ENCODE peak calls at places on chromosomes 16 and 17, in six cellular contexts. W, V, X, U, C and L are unnamed samples.

GRCh38 chr17:16044484-16044883 is 44.9 kb downstream of the TTC19 start:
- DNase-seq in W (no peak), V (no peak), X (no peak), U (no peak), C (no peak), L (no peak)

GRCh38 chr16:54422569-54422978 is 136.0 kb upstream of the IRX3 start:
- DNase-seq in W (no peak), V (no peak), X (peak; percentile 74), U (no peak), C (no peak), L (no peak)

GRCh38 chr17:43967251-43967875 is 13.6 kb upstream of the PYY start:
- DNase-seq in W (no peak), V (no peak), X (no peak), U (no peak), C (no peak), L (no peak)

GRCh38 chr17:78175643-78175981 is 7.2 kb downstream of the SYNGR2 start:
- DNase-seq in W (no peak), V (no peak), X (no peak), U (no peak), C (no peak), L (no peak)

GRCh38 chr16:8822403-8822802 is 24.8 kb downstream of the PMM2 start:
- DNase-seq in W (no peak), V (no peak), X (no peak), U (no peak), C (no peak), L (no peak)

GRCh38 chr17:2680961-2681360 is 30.6 kb downstream of the CLUH start:
- DNase-seq in W (no peak), V (no peak), X (no peak), U (no peak), C (no peak), L (no peak)

GRCh38 chr17:41392278-41392677 is 5.1 kb downstream of the KRT31 start:
- DNase-seq in W (no peak), V (no peak), X (peak; percentile 16), U (no peak), C (no peak), L (no peak)

GRCh38 chr17:60729854-60730253 is 52.2 kb downstream of the BCAS3 start:
- DNase-seq in W (no peak), V (no peak), X (no peak), U (no peak), C (no peak), L (no peak)

GRCh38 chr17:44499722-44500121 is 3.5 kb downstream of the GPATCH8 start:
- DNase-seq in W (no peak), V (no peak), X (no peak), U (no peak), C (no peak), L (no peak)

GRCh38 chr17:72683506-72684404 is 408.7 kb downstream of the SLC39A11 start:
- DNase-seq in W (no peak), V (no peak), X (peak; percentile 95), U (peak; percentile 70), C (peak; percentile 80), L (no peak)

GRCh38 chr16:73172621-73173312 is 124.8 kb upstream of the ZFHX3 start:
- DNase-seq in W (peak; percentile 76), V (no peak), X (peak; percentile 42), U (peak; percentile 81), C (peak; percentile 27), L (no peak)